ENCODE peak calls at places on chromosomes 2 and 18, in ten cellular contexts. I is A549; O is effector memory CD4-positive, alpha-beta T cell; A is AG10803; S is mesendoderm; R is Panc1; M is psoas muscle; N is fibroblast of the aortic adventitia; B is OCI-LY7; W is GM23248. D is an unnamed sample.

GRCh38 chr2:103977681-103978080 is 876.2 kb upstream of the POU3F3 start:
- DNase-seq in I (no peak), M (no peak), S (no peak), N (no peak), R (no peak), W (no peak), O (no peak), A (no peak), B (no peak), D (no peak)

GRCh38 chr2:177328056-177328455 is 63.5 kb upstream of the NFE2L2 start:
- DNase-seq in B (no peak), N (peak), O (no peak), I (no peak), M (no peak), S (no peak), R (no peak), W (no peak), A (no peak), D (no peak)

GRCh38 chr2:128494640-128495321 is 176.1 kb upstream of the HS6ST1 start:
- DNase-seq in B (no peak), I (no peak), R (no peak), A (no peak), O (no peak), N (peak), M (no peak), W (no peak), S (no peak), D (no peak)

GRCh38 chr18:12417687-12418086 is 10.0 kb downstream of the PRELID3A start:
- DNase-seq in R (no peak), S (no peak), B (no peak), I (no peak), O (no peak), A (no peak), N (no peak), W (no peak), M (no peak), D (no peak)

GRCh38 chr2:128607981-128608506 is 289.4 kb upstream of the HS6ST1 start:
- DNase-seq in W (peak), M (no peak), S (no peak), O (no peak), N (no peak), R (no peak), A (no peak), B (no peak), I (no peak), D (no peak)

GRCh38 chr18:58579561-58580047 is 49.3 kb downstream of the ALPK2 start:
- DNase-seq in W (peak), B (no peak), A (peak), R (no peak), S (peak), N (peak), I (peak), O (no peak), M (no peak), D (no peak)

GRCh38 chr2:189662674-189663226 is 1.5 kb downstream of the ASNSD1 start:
- DNase-seq in A (no peak), S (no peak), O (no peak), B (peak), R (no peak), W (no peak), M (no peak), N (no peak), I (no peak), D (no peak)

GRCh38 chr2:2112416-2113131 is 218.5 kb downstream of the MYT1L start:
- DNase-seq in N (no peak), A (no peak), S (peak), O (no peak), B (no peak), I (no peak), R (no peak), W (no peak), M (no peak), D (no peak)

GRCh38 chr2:74259191-74259590 is 60.8 kb downstream of the MTHFD2 start:
- DNase-seq in S (no peak), N (no peak), I (no peak), A (no peak), O (no peak), R (no peak), B (no peak), W (no peak), M (no peak), D (no peak)

GRCh38 chr2:147860009-147860408 is 15.2 kb downstream of the ACVR2A start:
- DNase-seq in W (no peak), S (peak), N (no peak), R (no peak), M (no peak), B (no peak), I (no peak), O (no peak), A (no peak), D (no peak)

GRCh38 chr2:40095003-40095402 is 315.9 kb upstream of the THUMPD2 start:
- DNase-seq in M (no peak), B (no peak), N (peak), R (no peak), A (peak), O (no peak), I (peak), S (no peak), W (peak), D (peak)

GRCh38 chr2:54967269-54967668 is 83.0 kb downstream of the RTN4 start:
- DNase-seq in B (no peak), A (no peak), S (peak), M (no peak), O (no peak), R (no peak), W (no peak), N (no peak), I (no peak), D (no peak)

GRCh38 chr2:18763338-18763737 is 174.0 kb upstream of the NT5C1B start:
- DNase-seq in M (no peak), N (peak), S (no peak), I (no peak), R (no peak), W (no peak), A (no peak), B (no peak), O (no peak), D (no peak)

GRCh38 chr2:82795446-82795845 is 1663.6 kb downstream of the SUCLG1 start:
- DNase-seq in N (peak), R (peak), W (peak), M (no peak), B (no peak), S (no peak), O (no peak), A (peak), I (peak), D (peak)

GRCh38 chr2:71995067-71995665 is 152.5 kb downstream of the CYP26B1 start:
- DNase-seq in I (peak), O (no peak), W (peak), A (peak), N (peak), M (no peak), S (peak), R (peak), B (no peak), D (peak)

GRCh38 chr2:46848446-46848845 is 67.2 kb downstream of the MCFD2 start:
- DNase-seq in S (no peak), R (no peak), I (no peak), O (no peak), N (peak), W (peak), M (peak), B (peak), A (peak), D (no peak)

GRCh38 chr18:70151554-70152130 is 53.8 kb downstream of the RTTN start:
- DNase-seq in A (no peak), N (no peak), O (no peak), B (no peak), M (no peak), R (no peak), I (no peak), W (no peak), S (no peak), D (no peak)

GRCh38 chr18:72376256-72376655 is 167.9 kb downstream of the CBLN2 start:
- DNase-seq in I (no peak), R (no peak), S (no peak), A (no peak), O (no peak), W (no peak), M (no peak), B (no peak), N (no peak), D (no peak)

GRCh38 chr18:13548106-13548819 is 178.1 kb downstream of the FAM210A start:
- DNase-seq in B (no peak), I (no peak), W (no peak), M (no peak), S (peak), N (no peak), A (no peak), R (no peak), O (no peak), D (no peak)

GRCh38 chr2:239143858-239144712 is 256.7 kb downstream of the HDAC4 start:
- DNase-seq in A (peak), S (peak), W (peak), R (peak), N (peak), I (peak), B (peak), O (no peak), M (no peak), D (no peak)

GRCh38 chr2:72919414-72920316 is 2.3 kb downstream of the EMX1 start:
- DNase-seq in O (no peak), S (peak), B (no peak), A (no peak), M (no peak), I (no peak), W (peak), R (no peak), N (peak), D (no peak)

GRCh38 chr2:42138163-42139016 is 30.8 kb upstream of the EML4 start:
- DNase-seq in R (no peak), A (peak), O (no peak), M (no peak), B (no peak), I (peak), N (peak), S (no peak), W (peak), D (peak)

GRCh38 chr2:146615778-146616177 is 1229.1 kb upstream of the ACVR2A start:
- DNase-seq in I (no peak), W (no peak), O (no peak), R (no peak), A (no peak), S (no peak), M (no peak), N (no peak), B (no peak), D (no peak)

GRCh38 chr18:27921392-27921791 is 255.5 kb downstream of the CDH2 start:
- DNase-seq in A (no peak), B (no peak), M (no peak), S (peak), I (no peak), O (no peak), N (no peak), R (no peak), W (no peak), D (no peak)

GRCh38 chr2:26298286-26298637 is 47.7 kb upstream of the SELENOI start:
- DNase-seq in O (no peak), A (no peak), R (no peak), S (no peak), M (no peak), N (no peak), W (no peak), I (no peak), B (no peak), D (no peak)

GRCh38 chr18:75945534-75945933 is 518.0 kb upstream of the SMIM21 start:
- DNase-seq in W (no peak), N (no peak), A (no peak), I (no peak), O (no peak), R (no peak), B (no peak), S (no peak), M (no peak), D (no peak)

GRCh38 chr18:31546476-31546875 is 45.2 kb upstream of the TTR start:
- DNase-seq in M (no peak), S (no peak), B (no peak), W (no peak), A (no peak), N (no peak), O (no peak), I (no peak), R (no peak), D (no peak)

GRCh38 chr2:207830778-207831549 is 61.3 kb upstream of the FZD5 start:
- DNase-seq in I (no peak), N (no peak), O (no peak), B (no peak), M (no peak), R (no peak), S (no peak), A (no peak), W (no peak), D (no peak)

GRCh38 chr2:122000556-122001340 is 245.3 kb downstream of the TSN start:
- DNase-seq in B (no peak), R (no peak), I (no peak), O (no peak), M (no peak), N (no peak), S (no peak), W (no peak), A (no peak), D (no peak)

GRCh38 chr2:86439879-86440630 is 1.1 kb upstream of the KDM3A start:
- DNase-seq in M (no peak), W (no peak), A (no peak), R (no peak), N (peak), S (no peak), B (peak), I (peak), O (no peak), D (no peak)
- H3K4me3 ChIP-seq in M (peak), W (peak), A (no peak), R (peak), N (peak), S (no peak), B (peak), I (peak), O (no peak), D (no peak)

GRCh38 chr2:151774506-151774905 is 40.2 kb upstream of the NEB start:
- DNase-seq in N (peak), M (no peak), R (no peak), S (no peak), A (peak), I (no peak), W (peak), B (peak), O (no peak), D (peak)
- H3K4me3 ChIP-seq in N (no peak), M (peak), R (no peak), S (no peak), A (no peak), I (no peak), W (peak), B (no peak), O (no peak), D (no peak)

GRCh38 chr2:95110395-95110794 is 11.2 kb downstream of the MRPS5 start:
- DNase-seq in S (no peak), I (no peak), N (no peak), W (no peak), A (no peak), M (no peak), O (no peak), B (no peak), R (no peak), D (no peak)
- H3K4me3 ChIP-seq in S (no peak), I (no peak), N (no peak), W (no peak), A (no peak), M (no peak), O (no peak), B (no peak), R (no peak), D (no peak)

DNA sequence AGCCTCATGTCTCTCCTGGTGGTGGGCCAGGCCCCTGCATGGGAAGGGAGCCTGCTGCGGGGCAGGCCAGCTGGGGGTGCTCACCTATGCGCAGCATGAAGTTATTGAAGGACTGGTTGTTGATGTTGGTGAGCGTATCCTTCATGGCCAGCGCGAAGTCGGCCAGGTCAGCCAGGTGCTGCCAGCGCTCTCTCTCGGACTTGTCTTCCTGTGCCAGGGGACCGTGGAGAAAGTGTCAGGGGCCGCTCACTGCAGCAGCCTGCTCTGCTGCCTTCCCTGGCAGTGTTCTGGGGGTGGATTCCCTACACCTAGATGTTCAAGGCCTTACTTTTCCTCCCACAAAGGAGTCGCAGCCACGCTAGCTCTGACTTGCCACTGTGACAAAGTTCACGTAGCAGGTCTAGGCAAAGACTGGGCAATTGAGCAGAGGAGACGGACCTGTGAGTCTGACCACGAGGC is 28.2 kb downstream of the CENPO start:
- DNase-seq in S (no peak), O (no peak), B (no peak), R (no peak), A (no peak), I (no peak), W (no peak), M (no peak), N (no peak), D (no peak)
- H3K4me3 ChIP-seq in S (no peak), O (no peak), B (no peak), R (no peak), A (no peak), I (no peak), W (no peak), M (no peak), N (no peak), D (no peak)

DNA sequence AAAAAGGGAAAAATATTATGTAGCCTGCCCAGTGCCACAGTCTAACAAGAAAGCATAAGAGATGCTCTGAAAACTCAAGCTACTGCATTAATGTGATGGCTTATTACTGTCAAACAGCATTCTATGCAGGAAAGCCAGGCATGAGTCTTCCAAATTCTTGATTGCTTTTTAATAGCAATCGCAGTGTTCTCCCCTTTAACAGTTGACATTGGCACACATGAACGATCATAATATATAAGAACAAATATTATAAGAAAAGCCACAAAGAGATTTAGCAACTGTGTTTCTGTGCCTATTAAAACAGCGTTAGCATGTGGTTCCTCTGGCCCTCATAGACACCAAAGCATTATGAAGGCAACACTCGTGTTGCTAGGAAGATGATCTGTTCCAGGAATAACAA is 244.9 kb downstream of the ACKR3 start:
- DNase-seq in N (no peak), W (no peak), A (no peak), S (no peak), M (no peak), B (no peak), I (no peak), O (no peak), R (no peak), D (no peak)
- H3K4me3 ChIP-seq in N (no peak), W (no peak), A (no peak), S (no peak), M (no peak), B (no peak), I (no peak), O (no peak), R (no peak), D (no peak)